ENCODE peak calls at places on chromosomes 1 and 21, in eight cellular contexts. K is bronchial epithelial cell, U is lower leg skin, H is NB4, V is right lobe of liver, Y is GM13976, T is coronary artery, B is AG09309. O is an unnamed sample.

GRCh38 chr21:41458121-41458520 is 32.1 kb downstream of the MX1 start:
- DNase-seq in V (no peak), T (no peak), U (no peak), Y (no peak), K (no peak), B (no peak), H (no peak), O (no peak)

GRCh38 chr21:28608646-28609045 is 384.0 kb downstream of the LTN1 start:
- DNase-seq in K (peak; percentile 33), U (no peak), B (no peak), H (no peak), V (no peak), Y (no peak), T (no peak), O (no peak)

GRCh38 chr1:32539584-32540571 is 651 bp downstream of the ZBTB8A start:
- DNase-seq in H (peak; percentile 44), Y (peak; percentile 74), K (peak; percentile 42), V (no peak), B (no peak), U (no peak), T (no peak), O (no peak)

GRCh38 chr1:165063181-165063955 is 293.1 kb downstream of the LMX1A start:
- DNase-seq in V (no peak), K (no peak), B (no peak), T (no peak), H (no peak), U (no peak), Y (no peak), O (no peak)

GRCh38 chr1:220726634-220727033 is 21.5 kb upstream of the MTARC2 start:
- DNase-seq in Y (no peak), U (no peak), H (no peak), T (no peak), V (no peak), K (no peak), B (no peak), O (no peak)

GRCh38 chr1:235450886-235451457 is 53.3 kb downstream of the B3GALNT2 start:
- DNase-seq in K (no peak), B (no peak), T (no peak), U (no peak), H (no peak), Y (no peak), V (no peak), O (no peak)

GRCh38 chr1:39128959-39129358 is 75.5 kb upstream of the MACF1 start:
- DNase-seq in B (no peak), U (peak; percentile 79), V (no peak), H (no peak), K (peak; percentile 98), Y (no peak), T (no peak), O (no peak)

GRCh38 chr1:62271932-62272728 is 47.1 kb downstream of the KANK4 start:
- DNase-seq in Y (peak; percentile 47), V (no peak), K (no peak), H (peak; percentile 31), U (no peak), T (no peak), B (no peak), O (no peak)

GRCh38 chr1:78004719-78005346 is at the start of gene DNAJB4:
- DNase-seq in U (peak; percentile 89), V (peak; percentile 54), H (peak; percentile 95), Y (peak; percentile 75), B (peak; percentile 93), K (peak; percentile 98), T (no peak), O (no peak)

GRCh38 chr1:41657101-41657500 is 172.6 kb upstream of the EDN2 start:
- DNase-seq in T (no peak), U (no peak), K (no peak), B (no peak), H (no peak), V (no peak), Y (no peak), O (no peak)

GRCh38 chr1:59055908-59056719 is 240.8 kb upstream of the FGGY start:
- DNase-seq in U (no peak), K (no peak), B (no peak), V (no peak), T (no peak), H (no peak), Y (no peak), O (no peak)

GRCh38 chr1:167854184-167854583 is 59.8 kb downstream of the ADCY10 start:
- DNase-seq in H (no peak), U (no peak), Y (no peak), V (no peak), K (peak; percentile 22), B (no peak), T (no peak), O (no peak)

GRCh38 chr1:63827411-63828321 is 53.8 kb downstream of the ROR1 start:
- DNase-seq in V (no peak), K (peak; percentile 23), B (no peak), H (no peak), Y (no peak), T (no peak), U (no peak), O (no peak)

GRCh38 chr1:98688110-98688739 is 26.7 kb downstream of the SNX7 start:
- DNase-seq in B (no peak), T (no peak), Y (no peak), V (no peak), K (no peak), U (no peak), H (no peak), O (no peak)

GRCh38 chr1:6080469-6080868 is 34.8 kb downstream of the KCNAB2 start:
- DNase-seq in K (peak; percentile 10), H (no peak), T (no peak), U (no peak), B (no peak), V (no peak), Y (no peak), O (no peak)

GRCh38 chr1:6083801-6084467 is 38.2 kb downstream of the KCNAB2 start:
- DNase-seq in B (peak; percentile 34), Y (no peak), H (no peak), K (no peak), U (no peak), T (no peak), V (no peak), O (no peak)

GRCh38 chr1:6083385-6083784 is 37.7 kb downstream of the KCNAB2 start:
- DNase-seq in Y (no peak), U (no peak), V (no peak), T (no peak), B (no peak), K (no peak), H (no peak), O (no peak)

GRCh38 chr1:6081901-6082300 is 36.2 kb downstream of the KCNAB2 start:
- DNase-seq in Y (no peak), K (no peak), V (no peak), H (no peak), T (no peak), U (no peak), B (no peak), O (no peak)

DNA sequence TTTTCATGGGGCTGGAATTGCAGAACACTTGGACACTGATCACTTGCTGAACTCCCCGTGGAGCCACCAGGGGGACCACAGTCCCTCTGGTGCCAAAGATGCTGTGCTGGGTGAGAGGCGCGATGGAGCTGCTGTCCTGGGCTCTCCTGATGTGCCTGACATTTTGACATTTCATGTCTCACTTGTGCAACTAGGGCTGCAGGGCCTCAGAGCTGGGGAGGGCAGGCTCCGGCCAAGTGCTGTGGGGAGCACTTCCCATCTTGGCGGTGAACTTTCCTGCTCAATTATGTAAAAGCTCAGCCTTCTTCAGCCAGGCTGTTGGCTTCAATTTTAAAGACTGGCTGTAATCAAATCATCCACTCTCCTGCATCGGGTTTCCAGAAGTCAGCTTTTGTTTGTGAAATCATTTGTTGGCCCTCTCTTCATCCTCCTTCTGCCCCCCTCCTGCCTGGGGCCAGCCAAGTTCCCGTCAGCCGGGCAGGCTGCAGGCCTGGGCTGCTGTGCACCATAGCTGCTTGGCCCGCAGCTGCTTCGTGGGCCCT is 36.8 kb downstream of the KCNAB2 start:
- DNase-seq in U (peak; percentile 38), Y (no peak), H (no peak), T (no peak), K (no peak), B (no peak), V (no peak), O (no peak)
- TF ChIP-seq CTCF in U (no peak), Y (no peak), H (peak; percentile 29), T (no peak), K (peak; percentile 32), B (peak; percentile 48), V (no peak), O (peak; percentile 59)

DNA sequence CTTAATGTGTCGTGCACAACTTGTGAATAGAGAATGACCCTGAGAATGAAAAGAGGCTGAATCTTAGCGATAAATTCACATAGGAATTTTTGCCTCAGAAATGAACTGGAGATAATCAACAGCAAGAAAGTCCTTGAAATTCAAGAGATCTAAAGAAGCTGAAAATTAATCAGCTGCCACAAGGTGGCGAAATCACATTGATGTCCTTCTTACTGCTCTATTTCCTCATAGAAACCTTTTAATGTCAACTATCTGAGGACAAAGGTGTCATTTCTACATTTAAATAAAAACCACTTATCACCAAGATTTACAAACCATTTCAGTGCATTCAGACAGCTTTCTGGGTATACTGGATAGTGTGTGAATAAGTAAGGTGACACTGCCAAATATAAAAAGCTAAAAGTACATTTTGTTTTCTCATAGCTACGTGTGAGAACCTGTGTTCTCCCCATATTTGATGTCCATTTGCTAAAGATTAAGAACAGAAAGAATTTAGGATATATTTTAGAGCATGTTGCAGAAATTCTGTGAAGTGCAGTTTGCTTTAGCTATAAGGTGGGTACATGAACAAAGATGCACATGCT is 485.3 kb upstream of the PTBP2 start:
- DNase-seq in H (peak; percentile 70), U (peak; percentile 53), K (peak; percentile 62), T (no peak), V (no peak), B (no peak), Y (peak; percentile 23), O (no peak)
- TF ChIP-seq CTCF in H (peak; percentile 38), U (no peak), K (peak; percentile 50), T (peak; percentile 23), V (peak; percentile 65), B (peak; percentile 56), Y (peak; percentile 39), O (peak; percentile 92)

GRCh38 chr1:206556748-206557635 is 49.7 kb downstream of the RASSF5 start:
- DNase-seq in B (no peak), V (peak; percentile 90), U (peak; percentile 72), Y (peak; percentile 83), K (no peak), T (peak; percentile 83), H (peak; percentile 97), O (no peak)
- TF ChIP-seq CTCF in B (no peak), V (no peak), U (no peak), Y (no peak), K (no peak), T (no peak), H (no peak), O (no peak)

DNA sequence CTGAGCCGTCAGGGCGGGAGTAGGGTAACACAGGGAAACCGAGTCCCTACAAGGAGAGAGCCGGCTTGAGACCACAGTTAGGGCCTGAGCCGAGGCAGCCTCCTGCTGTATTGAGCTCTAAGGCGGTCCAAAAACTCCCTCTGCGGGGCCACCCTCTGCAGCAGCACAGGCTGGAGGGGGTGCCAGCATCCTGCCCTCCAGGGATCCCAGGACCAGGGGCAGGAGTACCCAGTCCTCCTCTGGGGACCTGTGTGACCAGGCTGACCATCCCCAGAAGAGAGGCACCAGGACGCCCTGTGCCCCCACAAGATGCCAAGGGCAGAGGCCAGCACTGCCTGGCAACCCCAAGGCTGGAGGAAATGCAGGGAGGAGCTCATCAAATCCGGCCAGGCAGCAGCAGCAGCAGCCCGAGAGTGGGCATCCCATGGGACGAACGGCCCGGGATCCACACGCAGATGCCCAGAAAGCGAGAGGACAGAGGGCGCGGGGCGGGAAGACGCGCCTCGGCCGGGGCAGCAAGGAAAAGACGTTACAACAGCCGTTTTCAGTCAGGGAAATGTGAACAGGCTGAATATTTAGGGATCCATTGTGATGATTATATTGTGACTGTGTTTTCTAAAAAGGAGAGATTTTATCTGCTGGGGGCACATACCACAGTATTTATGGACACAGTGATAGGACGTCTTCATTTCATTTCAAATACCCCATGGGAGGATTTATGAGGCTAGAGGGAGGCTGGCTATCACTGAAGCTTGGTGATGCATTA is 57.1 kb upstream of the COL18A1 start:
- DNase-seq in V (no peak), H (no peak), Y (no peak), T (no peak), K (no peak), B (no peak), U (no peak), O (no peak)
- TF ChIP-seq CTCF in V (no peak), H (no peak), Y (no peak), T (no peak), K (no peak), B (no peak), U (no peak), O (no peak)

O was measured in chondrocyte.